ENCODE peak calls at places on chromosomes 16 and 17, in four cellular contexts. One of them, this sample, is unnamed.

GRCh38 chr17:36505171-36505570 is 18.7 kb downstream of the ZNHIT3 start:
- DNase-seq in stomach: no peak
- DNase-seq in thyroid gland: no peak
- DNase-seq in endothelial cell of umbilical vein: no peak
- DNase-seq in this sample: no peak

GRCh38 chr16:27492588-27492979 is 57.1 kb downstream of the GTF3C1 start:
- DNase-seq in stomach: no peak
- DNase-seq in endothelial cell of umbilical vein: no peak
- DNase-seq in thyroid gland: no peak
- DNase-seq in this sample: no peak

GRCh38 chr16:3953728-3954410 is 73.4 kb upstream of the CREBBP start:
- DNase-seq in endothelial cell of umbilical vein: no peak
- DNase-seq in thyroid gland: no peak
- DNase-seq in stomach: no peak
- DNase-seq in this sample: no peak

GRCh38 chr16:89448656-89449055 is 41.7 kb downstream of the ANKRD11 start:
- DNase-seq in stomach: peak
- DNase-seq in thyroid gland: peak
- DNase-seq in endothelial cell of umbilical vein: no peak
- DNase-seq in this sample: no peak

GRCh38 chr16:3173892-3174617 is 13.9 kb upstream of the OR1F1 start:
- DNase-seq in thyroid gland: no peak
- DNase-seq in endothelial cell of umbilical vein: no peak
- DNase-seq in stomach: no peak
- DNase-seq in this sample: peak

GRCh38 chr16:71915350-71915749 is 20.0 kb downstream of the IST1 start:
- DNase-seq in thyroid gland: no peak
- DNase-seq in stomach: no peak
- DNase-seq in endothelial cell of umbilical vein: peak
- DNase-seq in this sample: no peak

GRCh38 chr17:72176902-72177660 is 56.3 kb downstream of the SOX9 start:
- DNase-seq in endothelial cell of umbilical vein: no peak
- DNase-seq in thyroid gland: peak
- DNase-seq in stomach: no peak
- DNase-seq in this sample: no peak

GRCh38 chr17:68431045-68431608 is 26.2 kb downstream of the WIPI1 start:
- DNase-seq in thyroid gland: no peak
- DNase-seq in endothelial cell of umbilical vein: no peak
- DNase-seq in stomach: no peak
- DNase-seq in this sample: no peak

GRCh38 chr17:1471931-1472727 is 16.1 kb upstream of the CRK start:
- DNase-seq in endothelial cell of umbilical vein: no peak
- DNase-seq in thyroid gland: peak
- DNase-seq in stomach: no peak
- DNase-seq in this sample: no peak

GRCh38 chr16:78919852-78920251 is 680.7 kb downstream of the MAF start:
- DNase-seq in stomach: no peak
- DNase-seq in endothelial cell of umbilical vein: no peak
- DNase-seq in thyroid gland: no peak
- DNase-seq in this sample: no peak

GRCh38 chr17:83176272-83176955 is 97.0 kb downstream of the METRNL start:
- DNase-seq in thyroid gland: no peak
- DNase-seq in endothelial cell of umbilical vein: no peak
- DNase-seq in stomach: no peak
- DNase-seq in this sample: no peak

GRCh38 chr16:22358000-22358399 is 16.4 kb downstream of the CDR2 start:
- DNase-seq in stomach: no peak
- DNase-seq in thyroid gland: no peak
- DNase-seq in endothelial cell of umbilical vein: peak
- DNase-seq in this sample: no peak

GRCh38 chr16:77585852-77586251 is 136.5 kb upstream of the NUDT7 start:
- DNase-seq in thyroid gland: no peak
- DNase-seq in endothelial cell of umbilical vein: peak
- DNase-seq in stomach: no peak
- DNase-seq in this sample: peak

GRCh38 chr16:86676216-86676800 is 98.0 kb downstream of the FOXL1 start:
- DNase-seq in thyroid gland: no peak
- DNase-seq in stomach: no peak
- DNase-seq in endothelial cell of umbilical vein: peak
- DNase-seq in this sample: no peak

GRCh38 chr16:81526935-81527334 is 82.3 kb downstream of the CMIP start:
- DNase-seq in thyroid gland: no peak
- DNase-seq in stomach: no peak
- DNase-seq in endothelial cell of umbilical vein: peak
- DNase-seq in this sample: no peak

GRCh38 chr17:71921726-71922320 is 199.0 kb upstream of the SOX9 start:
- DNase-seq in stomach: no peak
- DNase-seq in endothelial cell of umbilical vein: no peak
- DNase-seq in thyroid gland: no peak
- DNase-seq in this sample: no peak

GRCh38 chr16:4358831-4359561 is 7.9 kb upstream of the PAM16 start:
- DNase-seq in thyroid gland: peak
- DNase-seq in stomach: peak
- DNase-seq in endothelial cell of umbilical vein: no peak
- DNase-seq in this sample: no peak

GRCh38 chr17:20852541-20853370 is 190.1 kb downstream of the USP22 start:
- DNase-seq in endothelial cell of umbilical vein: no peak
- DNase-seq in stomach: no peak
- DNase-seq in thyroid gland: no peak
- DNase-seq in this sample: no peak

DNA sequence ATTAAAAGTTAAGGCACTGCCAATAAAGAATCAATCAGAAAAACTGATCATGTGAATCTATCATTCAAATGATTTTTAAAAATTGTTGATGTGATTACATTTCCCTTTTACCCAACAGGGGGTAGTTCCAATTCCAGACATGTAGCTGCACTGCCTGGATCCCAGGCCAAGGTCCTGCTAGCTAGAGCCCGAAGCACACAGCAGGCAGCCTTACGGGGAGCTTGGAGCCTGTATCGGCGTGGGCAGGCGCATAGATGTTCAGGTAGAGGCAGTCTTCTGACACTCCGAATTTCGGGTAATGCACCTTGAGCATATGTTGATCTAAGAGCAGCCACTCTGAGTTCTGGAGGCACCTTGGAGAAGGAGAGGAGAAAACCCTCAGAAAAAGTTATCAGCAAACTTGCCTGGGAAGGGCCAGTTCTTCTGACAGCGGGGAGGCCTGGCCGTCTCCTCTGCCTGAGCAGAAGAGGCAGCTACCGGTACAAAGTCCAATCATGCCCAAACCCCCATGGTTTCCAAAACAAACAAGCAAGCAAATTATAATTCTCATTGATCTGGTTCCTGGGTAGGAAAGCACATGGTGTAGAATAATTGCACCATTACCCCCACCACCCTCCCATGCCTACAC is 3.6 kb downstream of the CES5A start:
- DNase-seq in thyroid gland: no peak
- DNase-seq in stomach: no peak
- DNase-seq in endothelial cell of umbilical vein: no peak
- DNase-seq in this sample: no peak
- TF ChIP-seq POLR2A in thyroid gland: no peak
- TF ChIP-seq POLR2A in stomach: no peak
- TF ChIP-seq POLR2A in endothelial cell of umbilical vein: no peak
- TF ChIP-seq POLR2A in this sample: no peak

GRCh38 chr17:50710650-50711049 is 2.9 kb upstream of the ANKRD40 start:
- DNase-seq in stomach: no peak
- DNase-seq in endothelial cell of umbilical vein: no peak
- DNase-seq in thyroid gland: no peak
- DNase-seq in this sample: no peak

GRCh38 chr17:50712641-50713296 is 5.1 kb upstream of the ANKRD40 start:
- DNase-seq in thyroid gland: no peak
- DNase-seq in endothelial cell of umbilical vein: no peak
- DNase-seq in stomach: no peak
- DNase-seq in this sample: no peak

GRCh38 chr17:50710025-50710424 is 2.3 kb upstream of the ANKRD40 start:
- DNase-seq in endothelial cell of umbilical vein: no peak
- DNase-seq in stomach: no peak
- DNase-seq in thyroid gland: no peak
- DNase-seq in this sample: no peak

GRCh38 chr17:50707296-50708049 is at the start of gene ANKRD40:
- DNase-seq in thyroid gland: peak
- DNase-seq in stomach: peak
- DNase-seq in endothelial cell of umbilical vein: peak
- DNase-seq in this sample: peak

GRCh38 chr17:50708050-50709000 is 611 bp upstream of the ANKRD40 start:
- DNase-seq in thyroid gland: no peak
- DNase-seq in stomach: no peak
- DNase-seq in endothelial cell of umbilical vein: peak
- DNase-seq in this sample: no peak
- TF ChIP-seq POLR2A in thyroid gland: no peak
- TF ChIP-seq POLR2A in stomach: no peak
- TF ChIP-seq POLR2A in endothelial cell of umbilical vein: no peak
- TF ChIP-seq POLR2A in this sample: no peak

DNA sequence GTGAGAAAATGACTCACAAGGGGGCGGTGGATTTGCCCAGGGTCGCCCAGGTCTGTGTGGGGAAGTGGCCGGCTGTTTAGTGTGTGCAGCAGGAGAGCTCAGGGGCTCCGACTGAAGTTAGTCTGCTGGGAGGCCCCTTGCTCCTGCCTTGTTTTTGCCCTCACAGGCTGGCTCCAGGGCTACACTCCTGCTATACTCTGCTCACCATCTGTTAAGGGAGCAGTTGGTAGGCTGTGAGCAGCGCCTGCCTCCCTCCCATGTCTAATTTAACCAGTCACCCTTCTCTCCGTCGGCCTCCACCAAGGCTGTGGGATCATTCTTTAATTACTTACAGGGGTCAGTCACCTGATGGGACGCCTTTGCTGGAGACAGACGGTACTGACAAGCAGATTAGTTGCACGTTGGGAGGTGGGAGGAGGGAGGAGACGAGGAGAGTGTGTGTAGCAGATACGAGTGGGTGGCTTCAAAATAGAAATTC is 35.5 kb downstream of the KSR1 start:
- DNase-seq in endothelial cell of umbilical vein: no peak
- DNase-seq in thyroid gland: peak
- DNase-seq in stomach: no peak
- DNase-seq in this sample: no peak
- TF ChIP-seq POLR2A in endothelial cell of umbilical vein: no peak
- TF ChIP-seq POLR2A in thyroid gland: no peak
- TF ChIP-seq POLR2A in stomach: no peak
- TF ChIP-seq POLR2A in this sample: no peak

GRCh38 chr17:79954281-79955166 is 81.1 kb downstream of the TBC1D16 start:
- DNase-seq in thyroid gland: peak
- DNase-seq in stomach: no peak
- DNase-seq in endothelial cell of umbilical vein: no peak
- DNase-seq in this sample: no peak

GRCh38 chr17:79955167-79955549 is 80.5 kb downstream of the TBC1D16 start:
- DNase-seq in endothelial cell of umbilical vein: no peak
- DNase-seq in thyroid gland: no peak
- DNase-seq in stomach: no peak
- DNase-seq in this sample: no peak

GRCh38 chr17:79959042-79959441 is 76.6 kb downstream of the TBC1D16 start:
- DNase-seq in thyroid gland: no peak
- DNase-seq in stomach: no peak
- DNase-seq in endothelial cell of umbilical vein: no peak
- DNase-seq in this sample: no peak

GRCh38 chr17:79955961-79956735 is 79.5 kb downstream of the TBC1D16 start:
- DNase-seq in thyroid gland: no peak
- DNase-seq in stomach: no peak
- DNase-seq in endothelial cell of umbilical vein: no peak
- DNase-seq in this sample: no peak

DNA sequence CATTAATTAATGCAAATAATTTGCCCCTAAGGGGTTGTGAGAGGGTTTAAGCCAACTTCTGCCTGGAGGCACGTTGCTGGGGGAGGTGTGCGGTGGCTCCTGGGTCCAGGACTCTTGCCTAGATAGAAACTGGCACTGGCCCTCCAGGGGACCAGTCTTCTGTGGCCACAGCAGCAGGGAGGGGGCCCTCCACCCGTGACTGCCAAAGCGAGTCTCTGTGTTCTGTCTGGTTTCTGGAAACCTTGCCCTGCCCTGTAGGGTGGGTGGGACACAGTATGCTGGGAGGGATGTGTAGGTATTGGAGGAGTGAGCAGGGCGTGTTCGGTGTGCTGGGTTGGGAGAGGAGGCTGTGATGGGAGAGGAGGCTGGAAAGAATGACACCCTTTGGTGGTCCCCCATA is 78.8 kb downstream of the TBC1D16 start:
- DNase-seq in endothelial cell of umbilical vein: no peak
- DNase-seq in thyroid gland: no peak
- DNase-seq in stomach: no peak
- DNase-seq in this sample: no peak
- TF ChIP-seq POLR2A in endothelial cell of umbilical vein: no peak
- TF ChIP-seq POLR2A in thyroid gland: no peak
- TF ChIP-seq POLR2A in stomach: no peak
- TF ChIP-seq POLR2A in this sample: no peak

GRCh38 chr17:7035591-7036368 is at the start of gene SLC16A13:
- DNase-seq in endothelial cell of umbilical vein: peak
- DNase-seq in thyroid gland: peak
- DNase-seq in stomach: peak
- DNase-seq in this sample: peak
- TF ChIP-seq POLR2A in endothelial cell of umbilical vein: no peak
- TF ChIP-seq POLR2A in thyroid gland: peak
- TF ChIP-seq POLR2A in stomach: no peak
- TF ChIP-seq POLR2A in this sample: peak

GRCh38 chr16:48865511-48865910 is 255.5 kb upstream of the N4BP1 start:
- DNase-seq in thyroid gland: no peak
- DNase-seq in stomach: no peak
- DNase-seq in endothelial cell of umbilical vein: no peak
- DNase-seq in this sample: no peak

DNA sequence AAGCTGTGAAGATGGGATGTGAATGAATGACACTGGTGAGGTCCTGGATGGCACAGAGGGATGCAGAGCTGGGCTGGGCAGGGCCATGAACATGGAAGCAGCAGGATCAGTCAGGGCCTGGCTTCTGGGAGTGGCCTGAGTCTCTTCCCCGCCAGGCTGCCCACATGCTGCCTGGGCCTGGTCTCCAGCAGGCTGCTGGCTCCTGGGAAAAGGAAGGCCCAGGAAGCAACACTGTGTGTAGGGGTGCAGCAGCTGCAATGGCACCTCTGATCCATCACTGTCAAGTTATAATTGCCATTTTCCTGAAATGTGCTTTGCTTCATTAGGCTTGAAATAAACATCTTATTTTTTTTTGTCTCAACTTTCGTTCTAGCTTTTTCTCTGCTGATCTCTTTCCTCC is 260.2 kb upstream of the N4BP1 start:
- DNase-seq in stomach: no peak
- DNase-seq in thyroid gland: no peak
- DNase-seq in endothelial cell of umbilical vein: no peak
- DNase-seq in this sample: no peak
- TF ChIP-seq POLR2A in stomach: no peak
- TF ChIP-seq POLR2A in thyroid gland: no peak
- TF ChIP-seq POLR2A in endothelial cell of umbilical vein: no peak
- TF ChIP-seq POLR2A in this sample: no peak

GRCh38 chr17:58306131-58306951 is 22.3 kb downstream of the TSPOAP1 start:
- DNase-seq in endothelial cell of umbilical vein: no peak
- DNase-seq in thyroid gland: no peak
- DNase-seq in stomach: peak
- DNase-seq in this sample: no peak

GRCh38 chr17:58308173-58308984 is 20.2 kb downstream of the TSPOAP1 start:
- DNase-seq in endothelial cell of umbilical vein: no peak
- DNase-seq in stomach: peak
- DNase-seq in thyroid gland: no peak
- DNase-seq in this sample: no peak

GRCh38 chr17:58305626-58306025 is 23.0 kb downstream of the TSPOAP1 start:
- DNase-seq in thyroid gland: no peak
- DNase-seq in endothelial cell of umbilical vein: no peak
- DNase-seq in stomach: peak
- DNase-seq in this sample: no peak

GRCh38 chr17:58308985-58309917 is 19.3 kb downstream of the TSPOAP1 start:
- DNase-seq in stomach: peak
- DNase-seq in endothelial cell of umbilical vein: no peak
- DNase-seq in thyroid gland: no peak
- DNase-seq in this sample: no peak

GRCh38 chr17:58307468-58308172 is 21.0 kb downstream of the TSPOAP1 start:
- DNase-seq in endothelial cell of umbilical vein: no peak
- DNase-seq in thyroid gland: no peak
- DNase-seq in stomach: peak
- DNase-seq in this sample: no peak
- TF ChIP-seq POLR2A in endothelial cell of umbilical vein: no peak
- TF ChIP-seq POLR2A in thyroid gland: no peak
- TF ChIP-seq POLR2A in stomach: no peak
- TF ChIP-seq POLR2A in this sample: no peak

This sample was measured in H54.